ENCODE peak calls at places on chromosomes 16 and 17, in six cellular contexts. P is progenitor cell of endocrine pancreas, E is cardiac fibroblast, O is foreskin fibroblast, M is WTC11, G is endodermal cell. C is an unnamed sample.

GRCh38 chr17:17890773-17891759 is 54.3 kb upstream of the SREBF1 start:
- DNase-seq in P (peak), E (peak), O (peak), M (peak), G (peak), C (peak)

GRCh38 chr17:48636177-48637018 is 10.2 kb upstream of the HOXB9 start:
- DNase-seq in P (peak), E (peak), O (peak), M (peak), G (peak), C (peak)

GRCh38 chr17:43832168-43832975 is 574 bp downstream of the MPP3 start:
- DNase-seq in P (peak), E (peak), O (peak), M (peak), G (peak), C (peak)

GRCh38 chr17:19569785-19570496 is 36.3 kb downstream of the SLC47A1 start:
- DNase-seq in P (no peak), E (no peak), O (no peak), M (no peak), G (no peak), C (no peak)

GRCh38 chr17:57091186-57091618 is 6.2 kb downstream of the AKAP1 start:
- DNase-seq in P (no peak), E (no peak), O (no peak), M (no peak), G (peak), C (no peak)

GRCh38 chr17:47223007-47223406 is 13.9 kb downstream of the MYL4 start:
- DNase-seq in P (no peak), E (peak), O (peak), M (no peak), G (no peak), C (no peak)

GRCh38 chr16:68344252-68344651 is 33.4 kb downstream of the PRMT7 start:
- DNase-seq in P (no peak), E (no peak), O (no peak), M (no peak), G (no peak), C (no peak)

GRCh38 chr16:57023541-57024249 is 34.3 kb downstream of the NLRC5 start:
- DNase-seq in P (no peak), E (no peak), O (no peak), M (no peak), G (no peak), C (no peak)

GRCh38 chr17:19753049-19753444 is 4.9 kb upstream of the ALDH3A1 start:
- DNase-seq in P (no peak), E (peak), O (peak), M (no peak), G (no peak), C (peak)

GRCh38 chr16:58211245-58211644 is 13.3 kb upstream of the CSNK2A2 start:
- DNase-seq in P (no peak), E (no peak), O (no peak), M (no peak), G (no peak), C (no peak)

GRCh38 chr16:87240211-87241134 is 76.7 kb downstream of the C16orf95 start:
- DNase-seq in P (no peak), E (no peak), O (peak), M (no peak), G (no peak), C (peak)

GRCh38 chr17:75267403-75268232 is 3.4 kb downstream of the MIF4GD start:
- DNase-seq in P (no peak), E (no peak), O (peak), M (peak), G (peak), C (no peak)

DNA sequence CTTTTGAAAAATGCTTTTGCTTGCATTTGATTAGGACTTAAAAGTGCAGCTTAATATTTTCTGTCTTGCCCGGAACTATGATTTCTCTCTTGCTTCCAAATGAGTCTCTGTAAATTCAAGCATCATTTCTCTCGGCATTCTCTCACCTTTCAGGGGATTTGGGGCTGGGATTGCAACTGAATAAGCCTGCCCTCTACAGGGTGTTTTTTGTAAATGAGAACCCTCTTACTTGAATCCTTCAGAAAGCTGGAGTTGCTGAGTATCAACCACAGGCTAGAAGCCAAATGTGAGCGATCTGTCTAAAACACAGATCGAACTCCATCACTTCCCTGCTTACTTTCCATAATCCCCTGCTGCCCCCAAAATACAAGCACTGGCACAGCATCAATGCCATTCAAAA is 234.6 kb downstream of the TMEM114 start:
- DNase-seq in P (no peak), E (no peak), O (no peak), M (no peak), G (peak), C (no peak)
- TF ChIP-seq CTCF in P (peak), E (no peak), O (no peak), M (no peak), G (peak), C (no peak)

GRCh38 chr17:60583008-60583407 is 17.0 kb upstream of the PPM1D start:
- DNase-seq in P (no peak), E (no peak), O (no peak), M (no peak), G (no peak), C (no peak)

GRCh38 chr17:60585887-60586286 is 14.1 kb upstream of the PPM1D start:
- DNase-seq in P (no peak), E (no peak), O (no peak), M (no peak), G (no peak), C (no peak)

GRCh38 chr17:60590075-60590474 is 9.9 kb upstream of the PPM1D start:
- DNase-seq in P (no peak), E (no peak), O (no peak), M (no peak), G (no peak), C (no peak)

GRCh38 chr17:60586288-60586974 is 13.6 kb upstream of the PPM1D start:
- DNase-seq in P (no peak), E (peak), O (peak), M (peak), G (peak), C (no peak)
- TF ChIP-seq CTCF in P (peak), E (peak), O (peak), M (no peak), G (peak), C (peak)

GRCh38 chr16:4253394-4254150 is 11.7 kb upstream of the SRL start:
- DNase-seq in P (peak), E (peak), O (peak), M (peak), G (peak), C (peak)
- TF ChIP-seq CTCF in P (no peak), E (no peak), O (no peak), M (no peak), G (no peak), C (peak)

GRCh38 chr17:6831662-6832263 is at the start of gene TEKT1:
- DNase-seq in P (peak), E (peak), O (peak), M (peak), G (peak), C (peak)
- TF ChIP-seq CTCF in P (no peak), E (no peak), O (no peak), M (no peak), G (no peak), C (no peak)

C was measured in HFFc6.